ENCODE peak calls at places on chromosomes 13 and 19, in five cellular contexts. B, Y, X, D and G are unnamed samples.

GRCh38 chr19:33580026-33580644 is 41.6 kb upstream of the CHST8 start:
- DNase-seq in B (no peak), Y (no peak), X (no peak), D (no peak), G (no peak)

GRCh38 chr13:108214511-108215383 is 589 bp downstream of the LIG4 start:
- DNase-seq in B (peak), Y (no peak), X (no peak), D (peak), G (no peak)

GRCh38 chr13:95516492-95516891 is 36.0 kb upstream of the CLDN10 start:
- DNase-seq in B (no peak), Y (no peak), X (no peak), D (no peak), G (no peak)

GRCh38 chr13:105773887-105774538 is 761.4 kb downstream of the EFNB2 start:
- DNase-seq in B (peak), Y (no peak), X (no peak), D (no peak), G (no peak)

GRCh38 chr19:43572172-43572588 is 3.1 kb downstream of the XRCC1 start:
- DNase-seq in B (peak), Y (no peak), X (no peak), D (no peak), G (no peak)

GRCh38 chr19:10173527-10173926 is 21.2 kb downstream of the DNMT1 start:
- DNase-seq in B (peak), Y (no peak), X (no peak), D (no peak), G (no peak)

GRCh38 chr19:5345895-5346386 is 5.3 kb upstream of the PTPRS start:
- DNase-seq in B (peak), Y (no peak), X (no peak), D (no peak), G (no peak)

GRCh38 chr13:102812616-102813287 is 13.8 kb downstream of the BIVM start:
- DNase-seq in B (peak), Y (no peak), X (no peak), D (no peak), G (no peak)